ENCODE peak calls at places on chromosomes 7 and 10, in four cellular contexts. H is GM12878, Z is HepG2, O is K562. F is an unnamed sample.

GRCh38 chr7:135782377-135782776 is 33.8 kb upstream of the FAM180A start:
- DNase-seq in H (no peak), Z (no peak), O (no peak), F (no peak)

GRCh38 chr10:89480047-89480446 is 55.3 kb downstream of the SLC16A12 start:
- DNase-seq in H (no peak), Z (no peak), O (no peak), F (no peak)

GRCh38 chr10:58512470-58513188 is at the start of gene BICC1:
- DNase-seq in H (no peak), Z (no peak), O (no peak), F (peak; percentile 41)

GRCh38 chr7:132084776-132085388 is 491.4 kb downstream of the PLXNA4 start:
- DNase-seq in H (no peak), Z (peak; percentile 21), O (peak; percentile 37), F (no peak)

GRCh38 chr7:19491821-19492452 is 216.9 kb downstream of the POLR1F start:
- DNase-seq in H (no peak), Z (no peak), O (peak; percentile 7), F (no peak)

GRCh38 chr10:91238191-91238590 is 17.7 kb downstream of the PCGF5 start:
- DNase-seq in H (no peak), Z (no peak), O (no peak), F (no peak)

GRCh38 chr10:133378251-133379096 is 588 bp upstream of the PAOX start:
- DNase-seq in H (no peak), Z (peak; percentile 46), O (peak; percentile 66), F (peak; percentile 57)

GRCh38 chr10:122368502-122369254 is 5.8 kb upstream of the PLEKHA1 start:
- DNase-seq in H (no peak), Z (no peak), O (no peak), F (no peak)

GRCh38 chr10:60611291-60611747 is 167.0 kb upstream of the CDK1 start:
- DNase-seq in H (no peak), Z (peak; percentile 15), O (no peak), F (no peak)

GRCh38 chr10:93680414-93681047 is 21.9 kb downstream of the FRA10AC1 start:
- DNase-seq in H (no peak), Z (peak; percentile 38), O (peak; percentile 7), F (no peak)

GRCh38 chr7:112414855-112415490 is 35.3 kb upstream of the IFRD1 start:
- DNase-seq in H (no peak), Z (peak; percentile 42), O (peak; percentile 73), F (no peak)

GRCh38 chr10:78438094-78438906 is 404.6 kb downstream of the RPS24 start:
- DNase-seq in H (no peak), Z (peak; percentile 70), O (no peak), F (no peak)
- TF ChIP-seq CBFB in H (no peak), Z (no peak), O (no peak), F (no peak)

GRCh38 chr10:79266543-79267312 is 80.5 kb upstream of the PPIF start:
- DNase-seq in H (peak; percentile 81), Z (no peak), O (no peak), F (no peak)
- TF ChIP-seq CBFB in H (peak; percentile 68), Z (no peak), O (no peak), F (no peak)

DNA sequence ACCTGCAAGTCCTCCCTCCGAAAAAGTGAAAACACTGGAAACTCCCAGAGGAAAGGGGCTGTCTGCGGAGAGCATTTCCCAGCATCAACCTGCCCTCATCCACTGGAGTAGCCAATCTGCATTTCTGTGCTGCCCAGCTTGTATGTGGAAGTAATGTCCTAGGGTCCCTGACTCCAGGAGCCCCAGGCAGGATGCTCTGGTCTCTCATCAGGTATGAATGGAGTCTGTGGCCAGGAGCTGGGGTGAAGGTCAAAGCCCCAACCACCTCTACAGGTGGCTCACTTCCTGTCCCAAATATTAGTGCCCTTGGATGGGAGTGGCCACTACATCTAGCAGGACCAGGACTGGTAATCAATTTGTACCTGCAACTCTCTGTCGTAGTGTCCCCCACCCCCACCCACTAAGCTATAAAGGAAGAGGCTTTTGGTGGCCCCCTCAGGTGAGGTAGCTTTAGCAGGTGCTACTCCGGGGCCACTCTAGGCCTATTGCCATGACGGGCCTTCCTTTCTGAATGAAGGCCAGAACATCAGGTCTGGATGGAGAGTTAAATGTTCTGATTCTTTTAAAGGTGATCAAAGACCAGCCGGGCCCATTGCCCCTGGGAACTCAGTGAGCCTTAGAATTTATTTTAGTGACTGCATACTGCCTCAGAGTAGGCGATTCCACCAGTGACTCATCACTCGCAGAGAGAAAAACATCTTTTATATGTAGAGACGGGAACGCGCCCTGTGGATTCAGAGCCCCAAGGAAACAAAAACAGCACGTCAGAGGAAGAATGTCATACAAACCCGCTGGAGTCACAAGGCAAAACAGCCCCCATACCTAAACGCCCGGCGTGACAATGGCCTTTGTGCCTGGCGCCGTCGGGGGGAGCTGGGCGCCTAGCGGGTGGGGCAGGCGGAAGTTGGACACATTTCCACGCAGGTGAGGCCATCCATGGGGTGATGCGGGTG is 13.0 kb downstream of the EN2 start:
- DNase-seq in H (no peak), Z (no peak), O (no peak), F (no peak)
- TF ChIP-seq CBFB in H (no peak), Z (no peak), O (no peak), F (no peak)

GRCh38 chr10:85888559-85888958 is 478.0 kb downstream of the GRID1 start:
- DNase-seq in H (no peak), Z (no peak), O (no peak), F (no peak)

GRCh38 chr10:85891471-85891870 is 475.1 kb downstream of the GRID1 start:
- DNase-seq in H (no peak), Z (no peak), O (no peak), F (no peak)

GRCh38 chr10:85888004-85888403 is 478.6 kb downstream of the GRID1 start:
- DNase-seq in H (no peak), Z (peak; percentile 64), O (no peak), F (no peak)
- TF ChIP-seq CBFB in H (no peak), Z (no peak), O (no peak), F (no peak)

DNA sequence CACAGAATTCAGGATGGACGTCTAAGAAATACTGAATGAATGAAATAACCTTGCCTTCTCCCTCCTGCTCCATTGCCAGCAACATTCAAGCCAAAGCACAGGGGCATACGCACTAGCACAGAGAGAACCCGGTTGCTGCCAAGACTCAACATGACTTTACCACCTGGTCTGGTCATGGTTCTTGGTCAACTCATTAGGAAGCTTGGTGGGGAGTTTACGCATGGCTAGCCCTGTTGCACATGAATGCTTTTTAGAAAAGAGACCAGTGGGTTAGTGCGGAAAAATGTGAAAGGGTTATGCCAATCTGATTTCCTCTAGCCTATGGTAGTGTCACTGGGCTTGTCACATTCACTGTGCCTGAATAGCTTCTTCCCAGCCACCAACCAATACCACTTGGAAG is 187.6 kb upstream of the NEBL start:
- DNase-seq in H (peak; percentile 13), Z (no peak), O (no peak), F (no peak)
- TF ChIP-seq CBFB in H (no peak), Z (no peak), O (no peak), F (no peak)

GRCh38 chr10:119362122-119362521 is 154.8 kb downstream of the GRK5 start:
- DNase-seq in H (no peak), Z (peak; percentile 28), O (no peak), F (no peak)
- TF ChIP-seq CBFB in H (no peak), Z (no peak), O (no peak), F (no peak)

GRCh38 chr10:7484456-7485266 is 73.8 kb upstream of the SFMBT2 start:
- DNase-seq in H (peak; percentile 91), Z (no peak), O (no peak), F (no peak)
- TF ChIP-seq CBFB in H (peak; percentile 14), Z (no peak), O (no peak), F (no peak)

DNA sequence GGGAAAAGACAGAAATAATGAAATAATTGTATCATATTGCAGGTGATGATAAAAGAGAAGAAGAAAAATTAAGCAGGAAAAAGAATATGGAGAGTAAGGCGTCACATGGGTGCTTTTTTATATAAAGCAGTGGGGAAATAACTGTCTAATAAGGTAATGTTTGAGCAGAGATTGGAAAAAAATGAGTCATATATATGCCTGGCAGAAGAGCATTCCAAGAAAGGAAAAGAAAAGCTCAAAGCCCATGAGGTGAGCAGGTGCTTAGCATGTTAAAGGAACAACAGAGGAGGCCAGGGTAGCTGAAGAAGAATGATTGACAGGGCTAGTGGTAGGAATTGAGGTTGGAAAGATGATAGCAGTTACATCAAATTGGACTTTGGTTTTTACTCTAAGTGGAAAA is 739.5 kb downstream of the SORCS1 start:
- DNase-seq in H (no peak), Z (no peak), O (no peak), F (no peak)
- TF ChIP-seq CBFB in H (no peak), Z (no peak), O (no peak), F (no peak)

DNA sequence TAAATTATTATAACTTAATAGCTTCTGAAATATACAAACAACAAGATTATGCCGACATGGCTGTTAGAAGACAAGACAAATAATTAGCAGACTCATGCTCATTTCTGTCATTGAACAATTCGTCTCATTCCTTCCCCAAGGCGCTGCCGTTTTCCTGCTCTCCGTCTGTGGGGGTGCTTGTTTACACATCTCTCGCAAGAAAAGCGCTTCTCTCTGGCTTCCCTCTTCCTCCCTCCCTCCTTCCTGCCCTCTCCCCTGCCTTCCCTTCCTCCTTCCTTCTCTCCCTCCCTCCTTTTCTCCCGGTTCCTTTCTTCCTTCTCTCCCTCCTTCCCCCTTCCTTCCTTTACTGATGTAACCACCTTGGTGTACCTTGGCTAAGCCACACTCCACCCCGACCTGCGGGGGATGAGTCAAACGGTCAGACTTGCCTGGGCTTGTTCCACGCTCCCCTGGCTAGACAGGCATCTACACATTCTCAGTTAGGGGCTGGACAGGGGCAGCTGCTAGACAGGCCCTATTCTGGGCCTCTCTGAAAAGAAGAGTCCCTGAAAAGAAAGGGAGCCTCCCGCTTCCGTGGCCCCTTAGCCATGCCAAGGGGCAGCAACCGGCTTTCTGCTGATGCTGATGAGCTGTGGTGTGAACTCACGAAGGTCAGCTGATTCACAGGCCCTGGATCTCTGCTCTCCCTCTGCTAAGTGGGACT is 217.0 kb downstream of the TCERG1L start:
- DNase-seq in H (no peak), Z (no peak), O (no peak), F (no peak)
- TF ChIP-seq CBFB in H (no peak), Z (no peak), O (no peak), F (no peak)

DNA sequence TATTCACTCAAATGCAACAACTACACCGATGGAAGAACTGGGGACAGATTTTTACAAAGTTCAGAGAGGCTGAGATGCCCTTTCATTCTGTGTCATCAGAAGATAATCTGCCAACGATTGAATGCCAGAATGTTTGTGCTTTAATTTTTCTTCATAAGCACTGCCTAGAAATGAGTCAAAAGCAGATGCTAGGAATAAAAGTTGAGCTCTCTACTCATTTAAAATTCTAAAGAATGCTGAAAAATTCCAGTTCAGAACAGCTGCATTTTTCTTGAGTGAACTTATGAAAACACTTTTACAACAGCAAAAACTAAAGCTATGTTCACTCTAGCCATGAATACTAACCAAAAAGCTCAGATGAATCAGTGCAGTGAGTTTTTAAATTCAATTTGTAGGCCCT is 22.3 kb upstream of the FAM133B start:
- DNase-seq in H (no peak), Z (no peak), O (no peak), F (no peak)
- TF ChIP-seq CBFB in H (no peak), Z (no peak), O (no peak), F (no peak)

F was measured in WTC11.